ENCODE peak calls at places on chromosomes 12 and 14, in ten cellular contexts. Z is effector CD4-positive, alpha-beta T cell; Y is kidney; F is HFFc6; O is C1 segment of cervical spinal cord; C is amniotic stem cell; L is mesendoderm; J is activated B cell treated with CpG ODN at 0.5 μM for 24 hours; N is brain microvascular endothelial cell; E is NCI-H510A treated with DMSO at 0.1 percent for 48 hours. M is an unnamed sample.

GRCh38 chr14:31024577-31025334 is 693 bp upstream of the AP4S1 start:
- DNase-seq in Z (no peak), Y (no peak), F (peak; percentile 25), O (peak; percentile 31), C (no peak), L (no peak), J (no peak), N (no peak), E (no peak), M (no peak)

GRCh38 chr12:113134521-113134951 is 1.0 kb downstream of the RASAL1 start:
- DNase-seq in Z (no peak), Y (no peak), F (no peak), O (no peak), C (no peak), L (no peak), J (no peak), N (no peak), E (peak; percentile 39), M (peak; percentile 17)

GRCh38 chr12:32252199-32253073 is 145.8 kb downstream of the BICD1 start:
- DNase-seq in Z (no peak), Y (no peak), F (no peak), O (peak; percentile 6), C (no peak), L (no peak), J (no peak), N (no peak), E (no peak), M (no peak)

GRCh38 chr12:123134755-123135282 is 16.1 kb downstream of the PITPNM2 start:
- DNase-seq in Z (no peak), Y (no peak), F (no peak), O (no peak), C (no peak), L (no peak), J (no peak), N (no peak), E (no peak), M (no peak)

GRCh38 chr14:65107200-65107599 is 4.9 kb upstream of the MAX start:
- DNase-seq in Z (no peak), Y (no peak), F (no peak), O (no peak), C (no peak), L (no peak), J (no peak), N (no peak), E (no peak), M (no peak)

GRCh38 chr12:71594214-71594948 is 69.3 kb downstream of the ZFC3H1 start:
- DNase-seq in Z (no peak), Y (no peak), F (no peak), O (no peak), C (no peak), L (peak; percentile 53), J (no peak), N (peak; percentile 29), E (no peak), M (no peak)

GRCh38 chr12:5407457-5407856 is 24.5 kb upstream of the NTF3 start:
- DNase-seq in Z (no peak), Y (no peak), F (peak; percentile 4), O (no peak), C (no peak), L (no peak), J (no peak), N (no peak), E (no peak), M (no peak)

GRCh38 chr14:64074961-64075619 is 219.1 kb downstream of the ESR2 start:
- DNase-seq in Z (no peak), Y (no peak), F (peak; percentile 71), O (no peak), C (no peak), L (no peak), J (no peak), N (no peak), E (no peak), M (no peak)

GRCh38 chr14:94288610-94289465 is 4.2 kb downstream of the SERPINA10 start:
- DNase-seq in Z (no peak), Y (no peak), F (no peak), O (no peak), C (no peak), L (peak; percentile 40), J (no peak), N (no peak), E (no peak), M (no peak)

M was measured in NCI-H345.